ENCODE peak calls at places on chromosomes 1 and 21, in ten cellular contexts. C, M, Z, F, B, K, Y, S, G and V are unnamed samples.

GRCh38 chr1:34870395-34870794 is 10.8 kb upstream of the SMIM12 start:
- DNase-seq in C (no peak), B (no peak), Y (no peak), G (no peak), Z (no peak), S (no peak), M (no peak), F (no peak), K (no peak), V (no peak)

GRCh38 chr21:35924714-35925301 is 135.5 kb downstream of the SETD4 start:
- DNase-seq in C (peak; percentile 70), M (no peak), F (peak; percentile 49), Z (no peak), K (peak; percentile 99), G (no peak), B (peak; percentile 84), Y (no peak), S (no peak), V (peak; percentile 96)

GRCh38 chr1:108109295-108109973 is 90.7 kb downstream of the SLC25A24 start:
- DNase-seq in C (no peak), K (no peak), Z (no peak), Y (no peak), S (no peak), B (no peak), G (no peak), M (no peak), F (no peak), V (no peak)

GRCh38 chr1:65420590-65421340 is at the start of the genes LEPR and LEPROT:
- DNase-seq in K (no peak), Z (no peak), Y (no peak), C (no peak), G (no peak), M (peak; percentile 89), B (no peak), F (no peak), S (no peak), V (peak; percentile 67)

GRCh38 chr1:47758341-47759237 is 238.6 kb downstream of the TRABD2B start:
- DNase-seq in C (no peak), Y (peak; percentile 35), G (no peak), K (peak; percentile 18), B (peak; percentile 86), F (no peak), S (no peak), M (no peak), Z (peak; percentile 59), V (peak; percentile 91)

GRCh38 chr1:204941415-204942338 is 71.0 kb downstream of the NFASC start:
- DNase-seq in F (peak; percentile 32), S (peak; percentile 12), Y (peak; percentile 86), B (peak; percentile 61), Z (no peak), G (peak; percentile 42), K (peak; percentile 65), C (peak; percentile 64), M (peak; percentile 12), V (peak; percentile 36)

GRCh38 chr1:177142791-177143382 is 21.6 kb downstream of the ASTN1 start:
- DNase-seq in C (no peak), M (no peak), K (no peak), Y (no peak), G (no peak), B (no peak), S (no peak), F (no peak), Z (no peak), V (no peak)

GRCh38 chr1:77399250-77400086 is 117.6 kb downstream of the AK5 start:
- DNase-seq in B (no peak), K (no peak), M (no peak), C (no peak), S (no peak), F (no peak), G (no peak), Y (no peak), Z (no peak), V (no peak)

GRCh38 chr1:203117611-203118575 is 9.6 kb upstream of the ADORA1 start:
- DNase-seq in B (peak; percentile 14), S (peak; percentile 39), Z (peak; percentile 91), Y (peak; percentile 86), M (peak; percentile 35), K (peak; percentile 45), F (peak; percentile 48), C (peak; percentile 48), G (peak; percentile 15), V (peak; percentile 49)

GRCh38 chr1:245067257-245067656 is 87.5 kb upstream of the KIF26B start:
- DNase-seq in G (no peak), C (no peak), Y (no peak), S (no peak), F (no peak), B (no peak), Z (no peak), K (peak; percentile 34), M (no peak), V (peak; percentile 13)

GRCh38 chr1:981955-982558 is at the start of gene PERM1:
- DNase-seq in G (no peak), S (no peak), B (no peak), M (no peak), Y (no peak), K (no peak), Z (peak; percentile 78), C (no peak), F (no peak), V (no peak)

GRCh38 chr1:982765-983436 is 1.0 kb upstream of the PERM1 start:
- DNase-seq in K (no peak), B (no peak), Z (peak; percentile 71), G (no peak), S (no peak), C (no peak), F (no peak), M (no peak), Y (no peak), V (no peak)

GRCh38 chr1:983736-984475 is 2.0 kb upstream of the PERM1 start:
- DNase-seq in K (no peak), F (no peak), Z (peak; percentile 80), G (peak; percentile 68), C (no peak), S (no peak), B (no peak), M (no peak), Y (peak; percentile 87), V (no peak)

GRCh38 chr1:985126-985525 is 3.2 kb upstream of the PERM1 start:
- DNase-seq in S (no peak), G (no peak), Y (no peak), B (no peak), M (no peak), F (no peak), C (no peak), K (no peak), Z (peak; percentile 46), V (no peak)

DNA sequence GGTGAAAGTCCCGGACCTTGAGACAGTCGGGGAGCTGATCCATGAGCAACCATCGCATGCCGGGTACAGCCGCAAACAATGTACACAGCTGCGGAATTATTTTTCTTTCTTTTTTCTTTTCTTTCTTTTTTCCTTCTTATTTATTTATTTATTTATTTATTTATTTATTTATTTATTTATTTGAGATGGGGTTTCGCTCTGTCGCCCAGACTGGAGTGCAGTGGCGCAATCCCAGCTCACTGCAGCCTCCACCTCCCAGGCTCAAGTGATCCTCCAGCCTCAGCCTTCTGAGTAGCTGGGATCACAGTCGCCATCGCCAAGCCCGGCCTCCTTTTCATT is 2.6 kb upstream of the PERM1 start:
- DNase-seq in K (no peak), Y (no peak), G (no peak), C (no peak), S (no peak), Z (peak; percentile 22), M (no peak), B (no peak), F (no peak), V (no peak)
- H3K4me3 ChIP-seq in K (no peak overlapping the region), Y (no peak overlapping the region), G (no peak overlapping the region), C (peak overlapping the region; percentile 26), S (no peak overlapping the region), Z (no peak overlapping the region), M (no peak overlapping the region), B (peak overlapping the region; percentile 9), F (no peak overlapping the region), V (no peak overlapping the region)

GRCh38 chr1:159946242-159947187 is 1.1 kb upstream of the IGSF9 start:
- DNase-seq in F (no peak), S (no peak), B (no peak), M (no peak), C (no peak), Z (no peak), G (no peak), Y (peak; percentile 15), K (peak; percentile 26), V (no peak)
- H3K4me3 ChIP-seq in F (no peak overlapping the region), S (peak overlapping the region; percentile 47), B (peak overlapping the region; percentile 55), M (no peak overlapping the region), C (no peak overlapping the region), Z (peak overlapping the region; percentile 33), G (peak overlapping the region; percentile 13), Y (no peak overlapping the region), K (no peak overlapping the region), V (peak overlapping the region; percentile 44)

DNA sequence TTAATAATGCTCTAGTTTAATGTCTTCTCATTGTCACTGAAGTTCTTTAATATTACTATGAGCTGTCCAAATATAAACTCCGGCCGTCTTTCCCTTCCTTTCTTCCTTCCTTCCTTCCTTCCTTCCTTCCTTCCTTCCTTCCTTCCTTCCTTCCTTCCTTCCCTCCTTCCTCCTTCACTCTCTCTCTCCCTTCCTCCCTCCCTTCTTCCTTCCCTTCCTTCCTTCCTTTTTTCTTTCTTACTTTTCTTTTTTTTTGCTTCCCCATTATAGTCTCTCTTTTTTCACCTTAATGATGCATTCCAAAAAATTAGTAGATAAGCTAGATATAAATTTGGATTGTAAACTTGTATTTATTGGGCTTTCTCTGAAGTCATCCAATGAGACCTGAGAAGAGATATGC is 431.0 kb upstream of the ADGRL4 start:
- DNase-seq in B (no peak), M (no peak), K (no peak), G (no peak), C (no peak), Z (no peak), S (no peak), Y (no peak), F (no peak), V (no peak)
- H3K4me3 ChIP-seq in B (no peak overlapping the region), M (no peak overlapping the region), K (no peak overlapping the region), G (no peak overlapping the region), C (no peak overlapping the region), Z (no peak overlapping the region), S (no peak overlapping the region), Y (no peak overlapping the region), F (no peak overlapping the region), V (no peak overlapping the region)

GRCh38 chr1:63913533-63913932 is 139.7 kb downstream of the ROR1 start:
- DNase-seq in S (no peak), F (no peak), M (peak; percentile 45), K (no peak), B (no peak), Y (no peak), C (no peak), Z (no peak), G (no peak), V (no peak)

GRCh38 chr1:63915121-63915520 is 141.3 kb downstream of the ROR1 start:
- DNase-seq in Y (no peak), G (no peak), C (peak; percentile 29), F (no peak), Z (no peak), B (no peak), S (no peak), K (peak; percentile 48), M (peak; percentile 32), V (peak; percentile 34)

GRCh38 chr1:63914706-63915105 is 140.9 kb downstream of the ROR1 start:
- DNase-seq in G (no peak), F (no peak), B (no peak), K (no peak), Y (no peak), M (no peak), C (no peak), S (no peak), Z (no peak), V (no peak)

GRCh38 chr1:63912643-63913042 is 138.8 kb downstream of the ROR1 start:
- DNase-seq in B (no peak), K (no peak), F (no peak), G (no peak), M (no peak), C (no peak), Y (no peak), Z (no peak), S (no peak), V (no peak)

GRCh38 chr1:63914241-63914640 is 140.4 kb downstream of the ROR1 start:
- DNase-seq in G (no peak), M (no peak), Z (no peak), C (no peak), S (peak; percentile 8), K (no peak), F (no peak), B (no peak), Y (no peak), V (no peak)
- H3K4me3 ChIP-seq in G (no peak overlapping the region), M (no peak overlapping the region), Z (no peak overlapping the region), C (no peak overlapping the region), S (no peak overlapping the region), K (no peak overlapping the region), F (no peak overlapping the region), B (no peak overlapping the region), Y (no peak overlapping the region), V (no peak overlapping the region)